ENCODE peak calls at places on chromosome 17, in four cellular contexts. V is HFFc6; R is activated CD4-positive, alpha-beta T cell treated with anti-CD3 and anti-CD28 coated beads, Interleukin-2, amount 10 ng/mL, durations not matched to agents 7 days and 5 days; K is T-helper 17 cell. E is an unnamed sample.

GRCh38 chr17:38451030-38451839 is 23.0 kb downstream of the ARHGAP23 start:
- DNase-seq in V (peak), R (no peak), K (no peak), E (no peak)

GRCh38 chr17:33082529-33083148 is 91.0 kb downstream of the SPACA3 start:
- DNase-seq in V (no peak), R (no peak), K (no peak), E (no peak)

GRCh38 chr17:74452841-74453661 is 13.4 kb upstream of the CD300A start:
- DNase-seq in V (no peak), R (no peak), K (no peak), E (peak)

GRCh38 chr17:2068589-2069051 is 13.7 kb downstream of the HIC1 start:
- DNase-seq in V (peak), R (no peak), K (no peak), E (no peak)

GRCh38 chr17:47188266-47188665 is 829 bp downstream of the CDC27 start:
- DNase-seq in V (peak), R (peak), K (no peak), E (peak)

GRCh38 chr17:83195330-83196087 is 116.1 kb downstream of the METRNL start:
- DNase-seq in V (no peak), R (peak), K (no peak), E (peak)

GRCh38 chr17:71966055-71966454 is 154.8 kb upstream of the SOX9 start:
- DNase-seq in V (no peak), R (no peak), K (no peak), E (no peak)

GRCh38 chr17:40532520-40533253 is 31.3 kb upstream of the TNS4 start:
- DNase-seq in V (no peak), R (no peak), K (no peak), E (no peak)

GRCh38 chr17:82217530-82218204 is 5.0 kb upstream of the CCDC57 start:
- DNase-seq in V (peak), R (no peak), K (no peak), E (no peak)

GRCh38 chr17:58331815-58332719 is 3.5 kb upstream of the TSPOAP1 start:
- DNase-seq in V (no peak), R (peak), K (peak), E (no peak)

GRCh38 chr17:72380737-72381136 is 259.9 kb downstream of the SOX9 start:
- DNase-seq in V (no peak), R (no peak), K (no peak), E (no peak)

GRCh38 chr17:58315281-58315711 is 13.3 kb downstream of the TSPOAP1 start:
- DNase-seq in V (no peak), R (no peak), K (no peak), E (no peak)

E was measured in T47D.